ENCODE peak calls at places on chromosomes 16 and 17, in nine cellular contexts. G, Y, R, T, V, U, Q, K and S are unnamed samples. For H3K4me1, the result is how much of the 10 kb centered on the place peaks cover.

GRCh38 chr16:68596266-68596665 is 48.8 kb upstream of the CDH3 start:
- DNase-seq in K (no peak), Y (no peak), T (no peak), G (no peak), R (no peak), U (no peak), Q (no peak), V (no peak), S (no peak)

GRCh38 chr16:67783353-67783725 is 23.0 kb downstream of the RANBP10 start:
- DNase-seq in G (no peak), R (no peak), V (no peak), Q (no peak), U (no peak), K (no peak), Y (no peak), T (no peak), S (no peak)

GRCh38 chr16:88924834-88925539 is 52.0 kb downstream of the CBFA2T3 start:
- DNase-seq in U (no peak), Y (no peak), R (peak), K (no peak), Q (no peak), G (no peak), V (peak), T (no peak), S (peak)

GRCh38 chr16:69123894-69124293 is 8.5 kb downstream of the CHTF8 start:
- DNase-seq in T (no peak), U (no peak), R (peak), V (no peak), G (no peak), K (no peak), Q (no peak), Y (peak), S (peak)

GRCh38 chr16:75628351-75628750 is 5.3 kb upstream of the ADAT1 start:
- DNase-seq in U (no peak), Y (no peak), R (no peak), K (no peak), Q (no peak), V (no peak), T (no peak), G (no peak), S (no peak)

GRCh38 chr17:72901098-72901497 is 191.4 kb downstream of the SLC39A11 start:
- DNase-seq in R (no peak), V (no peak), U (no peak), Q (no peak), G (no peak), K (no peak), Y (no peak), T (no peak), S (no peak)

GRCh38 chr16:30669026-30670000 is 11.1 kb downstream of the FBRS start:
- DNase-seq in K (no peak), Q (no peak), G (no peak), R (no peak), U (peak), T (no peak), V (peak), Y (no peak), S (no peak)

GRCh38 chr17:66135219-66135618 is 56.7 kb downstream of the CEP112 start:
- DNase-seq in Y (no peak), K (no peak), T (no peak), Q (no peak), G (no peak), U (no peak), R (no peak), V (no peak), S (no peak)

GRCh38 chr16:89187337-89188063 is 12.8 kb downstream of the SLC22A31 start:
- DNase-seq in V (peak), U (peak), Y (no peak), G (no peak), T (no peak), K (no peak), Q (no peak), R (peak), S (no peak)

GRCh38 chr16:79644977-79645667 is 44.6 kb upstream of the MAF start:
- DNase-seq in Y (no peak), U (no peak), V (no peak), K (no peak), Q (peak), T (no peak), R (no peak), G (no peak), S (no peak)

GRCh38 chr17:82629748-82630147 is 18.5 kb downstream of the WDR45B start:
- DNase-seq in K (no peak), V (no peak), G (no peak), Q (no peak), Y (no peak), U (no peak), T (no peak), R (no peak), S (no peak)

GRCh38 chr17:77733576-77734296 is 224.8 kb upstream of the TNRC6C start:
- DNase-seq in G (peak), U (no peak), Q (no peak), Y (no peak), V (no peak), T (no peak), K (no peak), R (no peak), S (no peak)

GRCh38 chr16:49011807-49012345 is 269.8 kb downstream of the CBLN1 start:
- DNase-seq in V (no peak), Y (no peak), T (no peak), G (no peak), Q (no peak), R (no peak), U (no peak), K (no peak), S (no peak)

GRCh38 chr16:19809121-19809635 is 75.5 kb downstream of the GPRC5B start:
- DNase-seq in K (no peak), Y (no peak), T (peak), R (peak), V (no peak), G (no peak), U (no peak), Q (no peak), S (no peak)

GRCh38 chr16:19810817-19811731 is 73.6 kb downstream of the GPRC5B start:
- DNase-seq in G (no peak), K (no peak), T (peak), V (no peak), U (no peak), Q (no peak), Y (no peak), R (peak), S (no peak)

GRCh38 chr16:19812986-19813385 is 71.7 kb downstream of the GPRC5B start:
- DNase-seq in K (no peak), Q (no peak), V (no peak), U (no peak), R (no peak), G (no peak), Y (no peak), T (no peak), S (no peak)

GRCh38 chr16:19808061-19808621 is 76.5 kb downstream of the GPRC5B start:
- DNase-seq in U (no peak), T (peak), R (peak), G (no peak), K (no peak), Y (no peak), V (no peak), Q (no peak), S (no peak)

DNA sequence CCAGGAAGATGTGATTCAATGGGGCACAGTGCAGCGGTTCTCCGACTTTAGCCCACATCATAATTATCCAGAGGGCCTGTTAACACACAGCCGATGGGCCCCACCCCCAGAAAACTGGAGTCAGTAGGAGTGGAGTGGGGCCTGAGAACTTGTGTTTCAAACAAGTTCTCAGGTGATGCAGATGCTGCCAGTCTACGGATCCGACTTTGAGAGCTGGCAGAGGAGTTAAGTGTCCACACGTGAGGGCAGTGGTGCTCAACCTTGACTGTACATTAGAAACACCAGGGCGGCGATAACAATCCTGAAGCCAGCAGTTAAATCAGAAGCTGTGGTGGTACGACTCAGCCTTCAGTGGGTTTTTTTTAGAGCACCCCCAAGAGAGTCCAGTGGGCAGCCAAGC is 75.0 kb downstream of the GPRC5B start:
- DNase-seq in G (no peak), V (no peak), Q (no peak), K (no peak), U (no peak), T (peak), R (no peak), Y (no peak), S (no peak)
- TF ChIP-seq POLR2A in G (no peak), V (no peak), Q (no peak), K (no peak), U (no peak), T (no peak), R (no peak), Y (no peak), S (no peak)

GRCh38 chr17:80145076-80146075 is 1.6 kb downstream of the EIF4A3 start:
- DNase-seq in V (no peak), G (no peak), Q (no peak), Y (no peak), T (peak), R (no peak), U (no peak), K (no peak), S (no peak)
- H3K27ac ChIP-seq in V (peak), G (peak), Q (peak), Y (peak), T (peak), R (peak), U (no peak), K (peak), S (no peak)

GRCh38 chr17:20926532-20926931 is 116.3 kb downstream of the USP22 start:
- DNase-seq in T (no peak), R (no peak), U (no peak), K (no peak), Q (no peak), Y (no peak), V (no peak), G (no peak), S (no peak)
- H3K4me1 ChIP-seq in T (half or more), R (under half), U (under half), K (under half), Q (under half), Y (under half), V (under half), G (under half), S (under half)

GRCh38 chr17:63598284-63598683 is 2.4 kb upstream of the TACO1 start:
- DNase-seq in R (no peak), V (no peak), Q (no peak), K (no peak), T (no peak), U (no peak), Y (no peak), G (no peak), S (no peak)

GRCh38 chr17:63596856-63597557 is 3.7 kb upstream of the TACO1 start:
- DNase-seq in T (no peak), Q (no peak), V (no peak), G (no peak), R (no peak), U (no peak), K (no peak), Y (no peak), S (no peak)

GRCh38 chr17:63595132-63595531 is 5.6 kb upstream of the TACO1 start:
- DNase-seq in Q (no peak), R (no peak), Y (no peak), T (no peak), G (no peak), U (no peak), K (no peak), V (no peak), S (no peak)

GRCh38 chr17:63601439-63602371 is 1.0 kb downstream of the TACO1 start:
- DNase-seq in T (no peak), G (no peak), Y (no peak), V (no peak), U (no peak), Q (no peak), R (peak), K (no peak), S (peak)

DNA sequence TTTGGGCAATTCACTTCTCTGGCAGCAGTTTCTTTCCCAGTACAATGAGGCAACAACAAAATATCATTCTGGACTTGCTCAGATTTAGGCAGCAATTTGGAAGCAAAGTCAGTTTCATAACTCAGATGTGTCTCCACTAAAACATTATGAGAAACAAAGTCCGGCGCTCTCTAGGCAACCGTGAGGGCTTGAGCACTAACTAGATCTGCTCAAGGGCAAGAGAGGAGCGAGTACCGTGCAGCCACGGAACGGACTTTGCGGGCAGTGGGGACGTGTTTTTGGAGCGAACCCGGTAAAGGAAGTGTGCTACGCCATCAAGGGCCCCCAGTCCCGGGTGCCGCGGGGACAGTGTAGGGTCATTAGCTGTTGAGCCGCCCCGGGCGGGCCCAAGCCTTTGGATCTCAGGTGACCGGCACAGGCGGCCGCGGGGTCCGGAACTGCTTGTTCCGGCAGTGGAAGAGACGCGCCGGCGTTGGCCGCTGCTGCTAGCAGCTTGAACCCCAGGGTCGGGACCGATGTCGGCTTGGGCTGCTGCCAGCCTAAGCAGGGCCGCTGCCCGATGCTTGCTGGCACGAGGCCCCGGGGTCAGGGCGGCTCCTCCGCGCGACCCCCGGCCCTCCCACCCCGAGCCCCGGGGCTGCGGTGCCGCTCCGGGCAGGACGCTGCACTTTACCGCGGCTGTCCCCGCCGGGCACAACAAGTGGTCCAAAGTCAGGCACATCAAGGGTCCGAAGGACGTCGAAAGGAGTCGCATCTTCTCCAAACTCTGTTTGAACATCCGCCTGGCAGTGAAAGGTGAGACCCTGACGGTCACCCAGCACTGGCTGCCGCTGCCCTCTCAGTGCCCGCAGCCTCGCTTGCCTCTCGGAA is at the start of gene TACO1:
- DNase-seq in K (peak), U (peak), G (peak), Y (peak), T (peak), R (peak), Q (peak), V (peak), S (peak)
- TF ChIP-seq POLR2A in K (peak), U (no peak), G (peak), Y (peak), T (peak), R (peak), Q (no peak), V (peak), S (peak)

GRCh38 chr17:15038656-15039055 is 226.5 kb downstream of the PMP22 start:
- DNase-seq in T (no peak), V (no peak), Y (no peak), G (no peak), R (no peak), Q (no peak), K (peak), U (no peak), S (no peak)
- H3K27ac ChIP-seq in T (no peak), V (no peak), Y (no peak), G (no peak), R (no peak), Q (no peak), K (no peak), U (no peak), S (no peak)

DNA sequence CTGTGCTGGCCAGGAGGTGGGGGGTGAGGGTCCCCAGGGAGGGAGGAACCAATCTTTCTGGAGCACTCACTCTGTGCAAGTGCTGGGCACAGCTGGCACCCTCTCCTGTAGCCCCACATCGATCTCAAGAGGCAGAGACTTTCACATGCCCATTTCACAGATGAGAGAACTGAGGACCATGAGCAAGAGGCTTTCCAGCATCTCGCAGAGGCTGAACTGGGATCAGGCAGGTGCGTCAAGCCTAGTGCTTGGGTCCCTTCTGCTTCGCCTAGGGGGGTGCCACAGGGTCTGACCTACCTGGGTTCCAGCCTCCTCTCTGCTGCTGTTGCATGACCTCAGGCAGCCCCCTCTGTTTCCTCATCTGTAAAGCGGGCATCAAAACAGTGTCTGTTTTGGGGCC is 1.3 kb upstream of the WFDC1 start:
- DNase-seq in T (no peak), U (no peak), Q (no peak), G (no peak), R (no peak), V (no peak), K (no peak), Y (no peak), S (no peak)
- H3K4me1 ChIP-seq in T (half or more), U (under half), Q (under half), G (under half), R (under half), V (under half), K (under half), Y (under half), S (under half)

DNA sequence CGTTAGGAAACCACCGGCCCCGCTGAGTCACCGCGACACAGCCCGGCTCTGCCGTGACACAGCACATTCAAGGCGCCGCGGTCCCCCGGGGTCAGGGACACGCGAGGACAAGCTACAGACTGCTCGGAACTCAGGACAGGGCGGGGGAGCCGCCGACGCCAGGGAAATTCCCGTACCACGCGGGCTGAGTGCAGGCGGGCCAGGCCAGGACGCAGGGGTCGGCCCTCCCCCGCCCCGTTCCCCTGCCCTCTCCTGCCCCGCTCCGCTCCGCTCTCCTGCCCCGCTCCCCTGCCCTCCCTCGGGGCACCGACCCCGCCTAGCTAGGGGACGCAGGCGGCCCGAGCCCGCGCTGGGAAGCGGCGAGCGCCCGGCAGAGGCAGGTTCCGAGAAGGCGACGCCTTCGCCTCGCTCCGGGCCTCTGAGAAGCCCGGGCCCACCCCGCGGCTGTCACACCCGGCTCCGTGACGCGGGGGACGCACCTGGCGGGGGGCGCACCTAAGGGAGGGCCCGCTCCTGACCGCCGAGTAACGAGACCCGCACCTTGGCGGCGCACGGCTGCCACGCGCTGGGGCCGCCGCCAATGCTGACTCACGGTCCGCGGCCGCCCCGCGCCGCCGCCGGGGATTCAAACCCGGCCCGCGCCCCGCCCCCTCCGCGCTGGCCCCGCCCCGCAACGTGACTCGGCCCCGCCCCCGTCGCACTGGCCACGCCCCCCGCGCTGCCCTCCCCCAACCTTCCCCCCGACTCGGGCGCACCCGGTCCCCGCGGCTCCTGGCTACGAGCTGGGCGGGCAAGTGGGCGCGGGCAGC is 27.5 kb downstream of the GNPTG start:
- DNase-seq in R (peak), G (peak), V (peak), Q (peak), U (peak), K (peak), Y (peak), T (peak), S (peak)
- TF ChIP-seq POLR2A in R (peak), G (peak), V (no peak), Q (no peak), U (no peak), K (no peak), Y (no peak), T (no peak), S (no peak)